ENCODE peak calls at places on chromosomes 6 and 20, in five cellular contexts. X, P, B, G and W are unnamed samples. For H3K9me3, the result is how much of the 10 kb centered on the place peaks cover.

GRCh38 chr6:15254074-15254975 is 8.5 kb downstream of the JARID2 start:
- DNase-seq in X (peak), P (no peak), B (peak), G (no peak), W (no peak)

GRCh38 chr6:13053080-13053479 is 275.3 kb downstream of the TBC1D7 start:
- DNase-seq in X (no peak), P (no peak), B (no peak), G (no peak), W (no peak)

GRCh38 chr6:54308677-54309315 is 555 bp downstream of the TINAG start:
- DNase-seq in X (no peak), P (no peak), B (no peak), G (no peak), W (no peak)

GRCh38 chr20:1707588-1708449 is 50.2 kb upstream of the SIRPG start:
- DNase-seq in X (no peak), P (no peak), B (no peak), G (peak), W (no peak)

GRCh38 chr20:35306931-35307517 is 14.8 kb upstream of the FAM83C start:
- DNase-seq in X (peak), P (peak), B (no peak), G (peak), W (peak)

GRCh38 chr20:3818155-3819151 is 1.9 kb upstream of the AP5S1 start:
- DNase-seq in X (peak), P (peak), B (no peak), G (peak), W (peak)

GRCh38 chr6:95087394-95088097 is 489.8 kb upstream of the MANEA start:
- DNase-seq in X (peak), P (no peak), B (no peak), G (no peak), W (peak)

GRCh38 chr6:100177956-100178355 is 183.9 kb upstream of the MCHR2 start:
- DNase-seq in X (no peak), P (no peak), B (no peak), G (no peak), W (no peak)

GRCh38 chr20:22918286-22918983 is 116.7 kb upstream of the SSTR4 start:
- DNase-seq in X (no peak), P (no peak), B (no peak), G (no peak), W (no peak)

GRCh38 chr20:47493175-47493953 is 8.3 kb upstream of the NCOA3 start:
- DNase-seq in X (peak), P (no peak), B (no peak), G (peak), W (peak)

GRCh38 chr6:43992783-43993505 is 134.3 kb downstream of the MRPL14 start:
- DNase-seq in X (no peak), P (no peak), B (no peak), G (no peak), W (no peak)

GRCh38 chr6:2990179-2990931 is 9.3 kb upstream of the NQO2 start:
- DNase-seq in X (no peak), P (no peak), B (no peak), G (peak), W (no peak)

GRCh38 chr6:378090-378957 is 13.2 kb upstream of the IRF4 start:
- DNase-seq in X (no peak), P (no peak), B (no peak), G (no peak), W (no peak)

GRCh38 chr6:163946437-163946836 is 531.9 kb downstream of the QKI start:
- DNase-seq in X (no peak), P (peak), B (no peak), G (no peak), W (no peak)

GRCh38 chr6:16414205-16414604 is 175.8 kb downstream of the GMPR start:
- DNase-seq in X (no peak), P (no peak), B (peak), G (no peak), W (no peak)

GRCh38 chr6:18528084-18528743 is 141.1 kb downstream of the RNF144B start:
- DNase-seq in X (no peak), P (no peak), B (no peak), G (no peak), W (peak)

GRCh38 chr6:117463762-117464665 is 18.5 kb upstream of the DCBLD1 start:
- DNase-seq in X (no peak), P (no peak), B (no peak), G (no peak), W (no peak)

GRCh38 chr6:117494283-117494682 is 11.8 kb downstream of the DCBLD1 start:
- DNase-seq in X (no peak), P (no peak), B (no peak), G (no peak), W (no peak)

GRCh38 chr20:3815703-3816315 is 4.5 kb upstream of the AP5S1 start:
- DNase-seq in X (no peak), P (no peak), B (no peak), G (no peak), W (no peak)

GRCh38 chr20:11076434-11076833 is 402.6 kb upstream of the JAG1 start:
- DNase-seq in X (no peak), P (no peak), B (no peak), G (no peak), W (peak)

GRCh38 chr6:166046232-166046631 is 121.4 kb downstream of the TBXT start:
- DNase-seq in X (no peak), P (no peak), B (no peak), G (no peak), W (no peak)

GRCh38 chr6:48560408-48560807 is 449.4 kb upstream of the PTCHD4 start:
- DNase-seq in X (no peak), P (no peak), B (no peak), G (no peak), W (no peak)

GRCh38 chr6:34543421-34543820 is 12.7 kb downstream of the SPDEF start:
- DNase-seq in X (no peak), P (no peak), B (no peak), G (no peak), W (no peak)

GRCh38 chr20:41004561-41005360 is 23.9 kb upstream of the TOP1 start:
- DNase-seq in X (no peak), P (no peak), B (no peak), G (no peak), W (no peak)

GRCh38 chr20:21323640-21324039 is 20.5 kb downstream of the XRN2 start:
- DNase-seq in X (no peak), P (no peak), B (no peak), G (peak), W (no peak)

GRCh38 chr6:37668251-37668650 is 29.4 kb downstream of the MDGA1 start:
- DNase-seq in X (peak), P (no peak), B (no peak), G (no peak), W (no peak)

GRCh38 chr20:54642733-54643667 is 167.6 kb downstream of the DOK5 start:
- DNase-seq in X (no peak), P (no peak), B (no peak), G (no peak), W (no peak)

GRCh38 chr6:41677430-41678045 is 39.3 kb downstream of the MDFI start:
- DNase-seq in X (no peak), P (no peak), B (no peak), G (no peak), W (no peak)

GRCh38 chr6:34506718-34507117 is 40.8 kb downstream of the PACSIN1 start:
- DNase-seq in X (no peak), P (peak), B (no peak), G (no peak), W (no peak)

GRCh38 chr6:162621246-162621645 is 106.3 kb downstream of the PRKN start:
- DNase-seq in X (peak), P (no peak), B (no peak), G (no peak), W (peak)

GRCh38 chr6:3451498-3451897 is 5.4 kb downstream of the SLC22A23 start:
- DNase-seq in X (no peak), P (no peak), B (no peak), G (no peak), W (no peak)

GRCh38 chr20:45779011-45779915 is 12.4 kb downstream of the WFDC3 start:
- DNase-seq in X (no peak), P (no peak), B (no peak), G (no peak), W (no peak)

GRCh38 chr20:45890077-45890996 is 671 bp downstream of the NEURL2 start:
- DNase-seq in X (peak), P (peak), B (no peak), G (no peak), W (peak)

GRCh38 chr6:1614448-1614766 is 4.7 kb downstream of the FOXC1 start:
- DNase-seq in X (no peak), P (no peak), B (no peak), G (no peak), W (no peak)

GRCh38 chr6:159303784-159304183 is 134.6 kb downstream of the FNDC1 start:
- DNase-seq in X (no peak), P (no peak), B (no peak), G (no peak), W (no peak)

GRCh38 chr6:159302196-159302595 is 133.0 kb downstream of the FNDC1 start:
- DNase-seq in X (no peak), P (no peak), B (no peak), G (no peak), W (no peak)

GRCh38 chr6:159299566-159299965 is 130.4 kb downstream of the FNDC1 start:
- DNase-seq in X (no peak), P (no peak), B (no peak), G (no peak), W (no peak)

GRCh38 chr6:159301277-159301676 is 132.1 kb downstream of the FNDC1 start:
- DNase-seq in X (no peak), P (no peak), B (no peak), G (no peak), W (no peak)

GRCh38 chr6:159298840-159299239 is 129.6 kb downstream of the FNDC1 start:
- DNase-seq in X (no peak), P (no peak), B (no peak), G (no peak), W (no peak)
- H3K9me3 ChIP-seq in X (under half), P (half or more), B (under half), G (under half), W (under half)

DNA sequence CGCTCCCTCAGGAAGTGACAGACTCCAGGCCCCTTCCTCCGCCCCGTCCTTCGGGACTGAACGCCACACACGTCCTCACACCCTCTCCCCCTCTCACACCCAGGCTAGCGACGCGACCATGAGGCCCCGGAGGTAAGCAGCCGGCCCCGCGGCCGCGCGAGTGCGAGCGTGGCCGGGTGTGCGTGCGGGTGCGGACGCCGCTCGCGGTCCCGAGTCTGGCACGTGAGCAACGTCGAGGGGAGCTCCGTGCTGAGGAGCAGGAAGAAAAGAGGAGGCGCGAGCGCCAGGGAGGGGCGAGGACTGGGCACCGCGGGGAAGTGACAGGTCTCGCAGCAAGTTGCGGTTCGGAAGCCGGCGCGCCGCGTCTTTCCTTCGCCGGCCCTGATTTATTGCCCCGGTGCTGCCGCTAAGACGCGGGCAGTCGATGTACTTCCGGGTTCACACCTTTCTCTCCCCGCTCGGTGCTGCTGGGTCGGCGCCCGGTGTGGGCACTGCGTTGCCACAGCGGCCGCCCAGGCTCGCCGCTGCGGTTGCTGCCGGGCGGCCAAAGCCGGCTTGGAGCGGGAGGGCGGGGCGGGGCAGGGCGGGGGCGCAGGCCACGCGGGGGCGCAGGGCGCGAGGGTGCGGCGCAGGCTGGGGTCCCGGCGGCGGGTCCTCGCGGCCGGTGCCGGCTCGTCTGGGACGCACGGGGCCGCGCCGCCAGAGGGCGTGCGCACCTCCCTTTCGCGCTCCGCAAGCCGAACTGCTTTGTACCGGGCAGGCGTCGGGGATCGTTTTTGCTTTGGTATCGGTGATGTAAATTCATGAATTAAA is 15.8 kb upstream of the LIN28B start:
- DNase-seq in X (peak), P (peak), B (no peak), G (peak), W (peak)
- TF ChIP-seq GABPA in X (peak), P (no peak), B (no peak), G (no peak), W (peak)

GRCh38 chr20:56308036-56308435 is 50.7 kb upstream of the FAM210B start:
- DNase-seq in X (no peak), P (no peak), B (no peak), G (no peak), W (no peak)
- H3K9me3 ChIP-seq in X (under half), P (half or more), B (under half), G (under half), W (under half)

GRCh38 chr6:105153676-105154075 is 26.1 kb downstream of the POPDC3 start:
- DNase-seq in X (no peak), P (no peak), B (no peak), G (no peak), W (no peak)

GRCh38 chr6:105151644-105152043 is 28.2 kb downstream of the POPDC3 start:
- DNase-seq in X (no peak), P (no peak), B (peak), G (no peak), W (no peak)

GRCh38 chr6:105152865-105153264 is 26.9 kb downstream of the POPDC3 start:
- DNase-seq in X (no peak), P (no peak), B (no peak), G (no peak), W (no peak)
- TF ChIP-seq GABPA in X (no peak), P (no peak), B (no peak), G (no peak), W (no peak)

DNA sequence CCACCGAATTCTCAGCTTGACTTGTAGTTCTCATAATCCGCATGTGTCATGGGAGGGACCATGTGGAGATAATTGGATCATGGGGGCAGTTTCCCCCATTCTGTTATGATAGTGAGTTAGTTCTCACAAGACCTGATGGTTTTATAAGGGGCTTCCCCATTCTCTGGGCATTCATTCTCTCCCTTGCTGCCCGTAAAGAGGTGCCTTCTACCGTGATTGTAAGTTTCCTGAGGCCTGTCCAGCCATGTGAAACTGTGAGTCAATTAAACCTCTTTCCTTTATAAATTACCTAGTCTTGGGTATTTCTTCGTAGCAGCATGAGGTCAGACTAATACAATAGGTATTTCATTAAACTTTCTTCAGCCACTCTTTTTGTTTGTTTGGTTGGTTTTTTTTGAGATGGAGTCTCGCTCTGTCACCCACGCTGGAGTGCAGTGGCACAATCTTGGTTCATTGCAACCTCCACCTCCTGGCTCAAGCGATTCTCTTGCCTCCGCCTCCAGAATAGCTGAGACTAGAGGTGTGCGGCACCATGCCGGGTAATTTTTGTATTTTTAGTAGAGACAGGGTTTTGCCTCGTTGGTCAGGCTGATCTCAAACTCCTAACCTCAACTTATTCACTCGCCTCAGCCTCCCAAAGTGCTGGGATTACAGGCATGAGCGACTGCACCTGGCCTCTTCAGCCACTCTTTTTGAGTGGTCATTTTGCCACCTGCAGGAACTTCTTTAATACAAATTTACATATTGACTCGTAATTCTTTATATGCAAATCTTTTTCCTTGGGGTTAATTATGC is 36.3 kb downstream of the GSTA2 start:
- DNase-seq in X (no peak), P (no peak), B (no peak), G (no peak), W (no peak)
- H3K9me3 ChIP-seq in X (under half), P (under half), B (under half), G (under half), W (under half)

DNA sequence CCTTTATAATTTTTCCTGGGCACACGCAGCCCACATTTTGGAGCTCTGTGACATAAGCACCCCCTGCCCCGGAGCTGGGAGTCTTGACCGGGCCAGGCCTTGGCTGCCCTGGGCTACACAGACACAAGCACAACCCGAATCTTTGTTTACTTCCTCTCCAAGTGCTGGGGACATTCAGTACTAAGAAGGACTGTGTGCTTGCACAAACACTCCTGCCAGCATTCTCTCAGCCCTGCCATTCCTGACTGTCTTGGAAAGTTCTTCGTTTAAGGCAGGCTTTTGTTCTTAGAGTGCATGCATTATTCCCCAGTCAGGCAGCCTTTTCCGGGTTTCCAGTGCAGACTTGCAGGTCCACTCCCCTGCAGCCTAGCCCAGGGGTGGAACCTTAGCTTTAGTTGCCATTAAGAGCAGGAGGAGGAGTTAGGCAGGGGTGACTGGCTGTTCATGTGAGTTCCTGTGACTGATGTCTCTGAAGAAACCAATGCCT is 28.6 kb downstream of the FOXO3 start:
- DNase-seq in X (peak), P (peak), B (no peak), G (peak), W (peak)
- TF ChIP-seq GABPA in X (no peak), P (no peak), B (no peak), G (peak), W (no peak)

GRCh38 chr6:137161975-137162374 is 11.5 kb downstream of the IL22RA2 start:
- DNase-seq in X (no peak), P (no peak), B (no peak), G (no peak), W (no peak)
- H3K9me3 ChIP-seq in X (under half), P (under half), B (under half), G (under half), W (under half)